ENCODE peak calls at places on chromosomes 13 and 19, in seven cellular contexts. One of them, this sample, is unnamed.

GRCh38 chr13:110915874-110916670 is 1.2 kb upstream of the ANKRD10 start:
- DNase-seq in aorta: no peak
- DNase-seq in T-helper 17 cell: no peak
- DNase-seq in ELR: peak; percentile 57
- DNase-seq in stromal cell of bone marrow: peak; percentile 51
- DNase-seq in iPS DF 6.9: no peak
- DNase-seq in neural crest cell: no peak
- DNase-seq in this sample: no peak

GRCh38 chr19:11448923-11449554 is 13.6 kb downstream of the PRKCSH start:
- DNase-seq in T-helper 17 cell: no peak
- DNase-seq in ELR: no peak
- DNase-seq in stromal cell of bone marrow: no peak
- DNase-seq in aorta: no peak
- DNase-seq in iPS DF 6.9: no peak
- DNase-seq in neural crest cell: no peak
- DNase-seq in this sample: no peak

GRCh38 chr19:10782795-10783194 is 53.2 kb downstream of the TMED1 start:
- DNase-seq in ELR: no peak
- DNase-seq in stromal cell of bone marrow: no peak
- DNase-seq in T-helper 17 cell: no peak
- DNase-seq in iPS DF 6.9: no peak
- DNase-seq in aorta: peak; percentile 76
- DNase-seq in neural crest cell: no peak
- DNase-seq in this sample: no peak

GRCh38 chr19:51598159-51598915 is 27.3 kb downstream of the ZNF175 start:
- DNase-seq in T-helper 17 cell: no peak
- DNase-seq in stromal cell of bone marrow: no peak
- DNase-seq in neural crest cell: no peak
- DNase-seq in ELR: no peak
- DNase-seq in iPS DF 6.9: no peak
- DNase-seq in aorta: no peak
- DNase-seq in this sample: no peak

GRCh38 chr13:23715762-23716235 is 145.6 kb downstream of the TNFRSF19 start:
- DNase-seq in neural crest cell: no peak
- DNase-seq in ELR: peak; percentile 35
- DNase-seq in aorta: no peak
- DNase-seq in iPS DF 6.9: peak; percentile 31
- DNase-seq in T-helper 17 cell: no peak
- DNase-seq in stromal cell of bone marrow: no peak
- DNase-seq in this sample: no peak

GRCh38 chr19:39448271-39448670 is 2.9 kb downstream of the SUPT5H start:
- DNase-seq in iPS DF 6.9: no peak
- DNase-seq in ELR: peak; percentile 80
- DNase-seq in aorta: no peak
- DNase-seq in T-helper 17 cell: no peak
- DNase-seq in stromal cell of bone marrow: no peak
- DNase-seq in neural crest cell: no peak
- DNase-seq in this sample: no peak

GRCh38 chr19:44869728-44870470 is 21.2 kb upstream of the TOMM40 start:
- DNase-seq in neural crest cell: no peak
- DNase-seq in aorta: peak; percentile 87
- DNase-seq in stromal cell of bone marrow: peak; percentile 46
- DNase-seq in T-helper 17 cell: no peak
- DNase-seq in iPS DF 6.9: no peak
- DNase-seq in ELR: peak; percentile 93
- DNase-seq in this sample: no peak

GRCh38 chr13:27599845-27600553 is 20.3 kb downstream of the LNX2 start:
- DNase-seq in iPS DF 6.9: no peak
- DNase-seq in aorta: no peak
- DNase-seq in neural crest cell: no peak
- DNase-seq in stromal cell of bone marrow: no peak
- DNase-seq in ELR: peak; percentile 87
- DNase-seq in T-helper 17 cell: no peak
- DNase-seq in this sample: no peak

GRCh38 chr19:45667620-45668341 is at the start of gene GIPR:
- DNase-seq in stromal cell of bone marrow: peak; percentile 18
- DNase-seq in iPS DF 6.9: no peak
- DNase-seq in ELR: peak; percentile 60
- DNase-seq in T-helper 17 cell: peak; percentile 42
- DNase-seq in neural crest cell: peak; percentile 47
- DNase-seq in aorta: no peak
- DNase-seq in this sample: peak; percentile 80

GRCh38 chr19:21352830-21353229 is 6.0 kb upstream of the ZNF738 start:
- DNase-seq in stromal cell of bone marrow: no peak
- DNase-seq in T-helper 17 cell: no peak
- DNase-seq in iPS DF 6.9: no peak
- DNase-seq in aorta: no peak
- DNase-seq in neural crest cell: no peak
- DNase-seq in ELR: no peak
- DNase-seq in this sample: no peak

GRCh38 chr13:109494955-109495354 is 291.4 kb downstream of the IRS2 start:
- DNase-seq in iPS DF 6.9: no peak
- DNase-seq in T-helper 17 cell: no peak
- DNase-seq in ELR: peak; percentile 81
- DNase-seq in stromal cell of bone marrow: peak; percentile 48
- DNase-seq in neural crest cell: no peak
- DNase-seq in aorta: no peak
- DNase-seq in this sample: no peak

GRCh38 chr13:32432856-32433255 is 4.9 kb upstream of the N4BP2L1 start:
- DNase-seq in T-helper 17 cell: no peak
- DNase-seq in stromal cell of bone marrow: no peak
- DNase-seq in neural crest cell: no peak
- DNase-seq in iPS DF 6.9: no peak
- DNase-seq in ELR: no peak
- DNase-seq in aorta: no peak
- DNase-seq in this sample: no peak

GRCh38 chr19:30648321-30648720 is 276.1 kb downstream of the ZNF536 start:
- DNase-seq in T-helper 17 cell: no peak
- DNase-seq in stromal cell of bone marrow: no peak
- DNase-seq in neural crest cell: no peak
- DNase-seq in iPS DF 6.9: no peak
- DNase-seq in ELR: no peak
- DNase-seq in aorta: no peak
- DNase-seq in this sample: no peak